ENCODE peak calls at places on chromosomes 3 and 15, in eight cellular contexts. S is progenitor cell of endocrine pancreas, H is HuH-7.5, J is A549, F is ascending aorta, A is left lobe of liver, N is putamen, M is nephron progenitor cell. B is an unnamed sample.

GRCh38 chr3:139607981-139608380 is 68.4 kb upstream of the RBP1 start:
- DNase-seq in S (no peak), H (no peak), J (no peak), F (no peak), A (no peak), N (no peak), M (no peak), B (no peak)

GRCh38 chr15:63332367-63333078 is 49.1 kb downstream of the CA12 start:
- DNase-seq in S (no peak), H (no peak), J (peak; percentile 77), F (no peak), A (no peak), N (no peak), M (no peak), B (no peak)

GRCh38 chr3:62318365-62318751 is 55.0 kb downstream of the FEZF2 start:
- DNase-seq in S (no peak), H (no peak), J (no peak), F (no peak), A (no peak), N (peak; percentile 3), M (no peak), B (no peak)

GRCh38 chr15:66563566-66564110 is 2.2 kb downstream of the LCTL start:
- DNase-seq in S (no peak), H (no peak), J (no peak), F (no peak), A (no peak), N (no peak), M (no peak), B (no peak)

GRCh38 chr3:36867810-36868209 is 77.0 kb downstream of the TRANK1 start:
- DNase-seq in S (no peak), H (no peak), J (no peak), F (no peak), A (no peak), N (no peak), M (no peak), B (peak; percentile 31)

GRCh38 chr3:29513236-29513635 is 232.4 kb downstream of the RBMS3 start:
- DNase-seq in S (no peak), H (no peak), J (no peak), F (no peak), A (no peak), N (peak; percentile 25), M (no peak), B (no peak)

GRCh38 chr3:172592898-172593669 is 69.9 kb upstream of the TNFSF10 start:
- DNase-seq in S (no peak), H (no peak), J (no peak), F (no peak), A (no peak), N (no peak), M (no peak), B (no peak)

GRCh38 chr3:162770556-162770955 is 1273.9 kb downstream of the OTOL1 start:
- DNase-seq in S (no peak), H (no peak), J (no peak), F (no peak), A (no peak), N (no peak), M (no peak), B (peak; percentile 53)

GRCh38 chr3:61582287-61582686 is 20.9 kb downstream of the PTPRG start:
- DNase-seq in S (no peak), H (no peak), J (no peak), F (no peak), A (no peak), N (no peak), M (no peak), B (no peak)

GRCh38 chr3:169227911-169228310 is 435.6 kb downstream of the MECOM start:
- DNase-seq in S (no peak), H (no peak), J (no peak), F (no peak), A (no peak), N (no peak), M (no peak), B (peak; percentile 93)

GRCh38 chr15:84961114-84961452 is 20.6 kb upstream of the PDE8A start:
- DNase-seq in S (no peak), H (no peak), J (no peak), F (no peak), A (no peak), N (no peak), M (no peak), B (peak; percentile 77)

GRCh38 chr3:195197764-195198423 is 73.1 kb downstream of the XXYLT1 start:
- DNase-seq in S (no peak), H (no peak), J (peak; percentile 8), F (no peak), A (no peak), N (no peak), M (no peak), B (no peak)

GRCh38 chr3:139472380-139473010 is 3.8 kb downstream of the RBP2 start:
- DNase-seq in S (no peak), H (no peak), J (no peak), F (no peak), A (no peak), N (no peak), M (no peak), B (no peak)

GRCh38 chr3:105367406-105368213 is 901 bp downstream of the ALCAM start:
- DNase-seq in S (peak; percentile 19), H (peak; percentile 43), J (peak; percentile 27), F (peak; percentile 85), A (peak; percentile 82), N (peak; percentile 81), M (peak; percentile 47), B (peak; percentile 45)

GRCh38 chr3:339346-339745 is 142.8 kb downstream of the CHL1 start:
- DNase-seq in S (no peak), H (no peak), J (no peak), F (no peak), A (no peak), N (no peak), M (no peak), B (no peak)

GRCh38 chr15:62492900-62493299 is 327.8 kb upstream of the C2CD4B start:
- DNase-seq in S (no peak), H (no peak), J (no peak), F (no peak), A (no peak), N (no peak), M (no peak), B (no peak)

GRCh38 chr15:70560617-70561328 is 202.6 kb downstream of the UACA start:
- DNase-seq in S (no peak), H (no peak), J (no peak), F (peak; percentile 44), A (no peak), N (no peak), M (no peak), B (no peak)

GRCh38 chr3:113111308-113111707 is 100.0 kb upstream of the BOC start:
- DNase-seq in S (no peak), H (no peak), J (no peak), F (no peak), A (no peak), N (no peak), M (no peak), B (no peak)

GRCh38 chr3:13507791-13508339 is 27.8 kb downstream of the HDAC11 start:
- DNase-seq in S (no peak), H (no peak), J (no peak), F (no peak), A (no peak), N (no peak), M (peak; percentile 51), B (no peak)

GRCh38 chr3:8981700-8982099 is 18.4 kb upstream of the RAD18 start:
- DNase-seq in S (no peak), H (no peak), J (no peak), F (no peak), A (no peak), N (no peak), M (no peak), B (no peak)

GRCh38 chr3:159839561-159840379 is 148.9 kb upstream of the IL12A start:
- DNase-seq in S (peak; percentile 37), H (no peak), J (no peak), F (no peak), A (no peak), N (peak; percentile 94), M (peak; percentile 73), B (no peak)

GRCh38 chr3:186225603-186226002 is 116.7 kb upstream of the ETV5 start:
- DNase-seq in S (no peak), H (no peak), J (no peak), F (no peak), A (no peak), N (no peak), M (no peak), B (no peak)

GRCh38 chr3:141000027-141000663 is 51.0 kb upstream of the SPSB4 start:
- DNase-seq in S (peak; percentile 38), H (peak; percentile 33), J (peak; percentile 17), F (peak; percentile 71), A (peak; percentile 56), N (peak; percentile 47), M (peak; percentile 71), B (peak; percentile 66)

GRCh38 chr3:45848392-45848791 is 6.5 kb upstream of the LZTFL1 start:
- DNase-seq in S (no peak), H (no peak), J (no peak), F (no peak), A (no peak), N (peak; percentile 41), M (no peak), B (no peak)

GRCh38 chr3:188671941-188672340 is 499.8 kb upstream of the TPRG1 start:
- DNase-seq in S (no peak), H (no peak), J (no peak), F (no peak), A (no peak), N (no peak), M (no peak), B (no peak)

GRCh38 chr15:74525328-74525727 is 15.7 kb upstream of the ARID3B start:
- DNase-seq in S (no peak), H (no peak), J (no peak), F (no peak), A (no peak), N (no peak), M (no peak), B (peak; percentile 15)

GRCh38 chr3:76679510-76679909 is 360.4 kb upstream of the ROBO2 start:
- DNase-seq in S (no peak), H (no peak), J (no peak), F (no peak), A (no peak), N (no peak), M (no peak), B (no peak)

GRCh38 chr3:50297384-50297775 is 1.8 kb downstream of the HYAL3 start:
- DNase-seq in S (no peak), H (no peak), J (no peak), F (no peak), A (peak; percentile 61), N (no peak), M (no peak), B (no peak)

GRCh38 chr15:90029024-90029423 is 27.9 kb downstream of the ZNF710 start:
- DNase-seq in S (no peak), H (peak; percentile 82), J (no peak), F (peak; percentile 48), A (peak; percentile 74), N (no peak), M (no peak), B (no peak)

GRCh38 chr3:58333206-58334012 is 717 bp downstream of the PXK start:
- DNase-seq in S (no peak), H (peak; percentile 10), J (no peak), F (peak; percentile 64), A (peak; percentile 52), N (peak; percentile 45), M (peak; percentile 52), B (peak; percentile 29)

GRCh38 chr15:66942649-66943390 is 122.6 kb upstream of the SMAD3 start:
- DNase-seq in S (no peak), H (no peak), J (no peak), F (no peak), A (no peak), N (no peak), M (no peak), B (no peak)

GRCh38 chr3:49902511-49903345 is 945 bp downstream of the MST1R start:
- DNase-seq in S (no peak), H (no peak), J (no peak), F (no peak), A (no peak), N (no peak), M (no peak), B (no peak)

GRCh38 chr3:101720851-101721649 is 3.4 kb upstream of the CEP97 start:
- DNase-seq in S (no peak), H (no peak), J (no peak), F (no peak), A (no peak), N (no peak), M (no peak), B (no peak)

GRCh38 chr3:11212301-11212613 is 58.0 kb downstream of the HRH1 start:
- DNase-seq in S (no peak), H (no peak), J (no peak), F (peak; percentile 68), A (no peak), N (no peak), M (no peak), B (no peak)